ENCODE peak calls at places on chromosomes 11 and 22, in four cellular contexts. Z is globus pallidus, U is kidney glomerular epithelial cell, M is activated B cell treated with CpG ODN at 0.5 μM for 24 hours. T is an unnamed sample.

GRCh38 chr11:105720096-105720495 is 110.2 kb downstream of the GRIA4 start:
- DNase-seq in Z (no peak), M (no peak), U (no peak), T (no peak)

GRCh38 chr22:47046411-47047065 is 284.1 kb downstream of the TBC1D22A start:
- DNase-seq in U (no peak), M (no peak), Z (no peak), T (no peak)

GRCh38 chr11:112968988-112969714 is 7.9 kb downstream of the NCAM1 start:
- DNase-seq in M (no peak), Z (no peak), U (peak), T (no peak)

GRCh38 chr11:114132944-114133394 is 73.5 kb downstream of the ZBTB16 start:
- DNase-seq in M (no peak), Z (no peak), U (no peak), T (no peak)

GRCh38 chr11:40037005-40037404 is 1422.4 kb downstream of the LRRC4C start:
- DNase-seq in Z (no peak), M (no peak), U (peak), T (peak)

GRCh38 chr11:84855846-84856245 is 771.3 kb downstream of the DLG2 start:
- DNase-seq in U (peak), M (no peak), Z (no peak), T (peak)

GRCh38 chr11:80103149-80103859 is 662.5 kb upstream of the TENM4 start:
- DNase-seq in U (peak), M (no peak), Z (no peak), T (peak)

GRCh38 chr11:1739576-1739975 is 10.8 kb downstream of the IFITM10 start:
- DNase-seq in Z (no peak), M (peak), U (no peak), T (no peak)

GRCh38 chr11:57213282-57214086 is 23.6 kb downstream of the APLNR start:
- DNase-seq in Z (no peak), U (no peak), M (no peak), T (no peak)

GRCh38 chr11:12871251-12871650 is 137.9 kb upstream of the RASSF10 start:
- DNase-seq in M (no peak), U (no peak), Z (no peak), T (no peak)

GRCh38 chr22:46897246-46897623 is 134.8 kb downstream of the TBC1D22A start:
- DNase-seq in M (no peak), U (no peak), Z (no peak), T (no peak)

GRCh38 chr11:117094776-117095175 is 3.5 kb downstream of the SIK3 start:
- DNase-seq in Z (peak), U (peak), M (no peak), T (no peak)

GRCh38 chr11:111403021-111403725 is 24.1 kb upstream of the POU2AF1 start:
- DNase-seq in M (no peak), Z (no peak), U (no peak), T (no peak)

GRCh38 chr11:63682045-63682915 is 980 bp downstream of the RTN3 start:
- DNase-seq in M (no peak), U (no peak), Z (peak), T (no peak)

GRCh38 chr11:58965246-58965985 is 26.1 kb downstream of the GLYATL1 start:
- DNase-seq in Z (no peak), M (no peak), U (no peak), T (no peak)

GRCh38 chr11:35126000-35126878 is 12.7 kb upstream of the CD44 start:
- DNase-seq in U (no peak), M (peak), Z (no peak), T (no peak)

GRCh38 chr11:26963764-26964163 is 30.1 kb upstream of the FIBIN start:
- DNase-seq in Z (no peak), M (no peak), U (no peak), T (no peak)

GRCh38 chr11:124278261-124278660 is 22.1 kb downstream of the OR8G5 start:
- DNase-seq in U (no peak), Z (no peak), M (no peak), T (no peak)

GRCh38 chr11:34633990-34634725 is 13.3 kb downstream of the EHF start:
- DNase-seq in U (no peak), Z (no peak), M (no peak), T (no peak)

GRCh38 chr11:617248-617911 is 1.6 kb upstream of the IRF7 start:
- DNase-seq in Z (no peak), M (no peak), U (no peak), T (no peak)

GRCh38 chr11:60016881-60017280 is at the start of gene OOSP4B:
- DNase-seq in Z (no peak), M (no peak), U (no peak), T (no peak)

GRCh38 chr22:44547371-44547770 is 49.3 kb upstream of the RTL6 start:
- DNase-seq in M (no peak), Z (no peak), U (no peak), T (no peak)

GRCh38 chr11:71193431-71193830 is 58.9 kb downstream of the SHANK2 start:
- DNase-seq in U (no peak), M (no peak), Z (no peak), T (no peak)

GRCh38 chr11:17799147-17799546 is 64.6 kb downstream of the KCNC1 start:
- DNase-seq in U (no peak), Z (no peak), M (no peak), T (no peak)

GRCh38 chr11:34600339-34601084 is 20.4 kb upstream of the EHF start:
- DNase-seq in M (no peak), U (peak), Z (no peak), T (no peak)

GRCh38 chr11:13152736-13153541 is 124.7 kb upstream of the BMAL1 start:
- DNase-seq in U (no peak), Z (peak), M (no peak), T (no peak)

GRCh38 chr11:117193130-117194020 is 5.8 kb upstream of the TAGLN start:
- DNase-seq in Z (no peak), M (no peak), U (no peak), T (no peak)

GRCh38 chr11:119155733-119156492 is 7.1 kb downstream of the ABCG4 start:
- DNase-seq in U (no peak), Z (no peak), M (no peak), T (no peak)

GRCh38 chr22:20624161-20624616 is 116.8 kb downstream of the MED15 start:
- DNase-seq in M (no peak), U (no peak), Z (no peak), T (no peak)

GRCh38 chr22:32964411-32965057 is 93.6 kb downstream of the SYN3 start:
- DNase-seq in M (no peak), U (no peak), Z (no peak), T (no peak)

GRCh38 chr22:35124674-35125219 is 58.8 kb downstream of the ISX start:
- DNase-seq in Z (no peak), U (no peak), M (no peak), T (no peak)

GRCh38 chr11:78800089-78800690 is 225.5 kb upstream of the NARS2 start:
- DNase-seq in U (no peak), M (no peak), Z (no peak), T (no peak)